ENCODE peak calls at places on chromosomes 3 and 15, in six cellular contexts. Y is stomach; O is endothelial cell of umbilical vein; M is lower lobe of right lung; W is naive thymus-derived CD4-positive, alpha-beta T cell; I is hepatocyte. E is an unnamed sample. For H3K4me1, H3K9me3 and H3K36me3, the result is how much of the 10 kb centered on the place peaks cover.

GRCh38 chr3:127226946-127227842 is 34.3 kb downstream of the PRR23E start:
- DNase-seq in Y (no peak), O (no peak), M (no peak), W (no peak), I (peak), E (no peak)

GRCh38 chr3:195774917-195775316 is 36.8 kb downstream of the MUC4 start:
- DNase-seq in Y (no peak), O (peak), M (peak), W (no peak), I (peak), E (peak)

GRCh38 chr15:31571676-31572075 is 245.0 kb downstream of the KLF13 start:
- DNase-seq in Y (no peak), O (no peak), M (no peak), W (no peak), I (no peak), E (no peak)

GRCh38 chr3:98986073-98986472 is 84.6 kb upstream of the DCBLD2 start:
- DNase-seq in Y (no peak), O (peak), M (no peak), W (no peak), I (peak), E (no peak)

GRCh38 chr3:124700880-124701684 is 29.2 kb upstream of the UMPS start:
- DNase-seq in Y (no peak), O (no peak), M (no peak), W (no peak), I (peak), E (no peak)

GRCh38 chr3:17645074-17645698 is 97.2 kb downstream of the TBC1D5 start:
- DNase-seq in Y (no peak), O (peak), M (no peak), W (no peak), I (peak), E (no peak)

GRCh38 chr3:42119558-42120355 is 28.6 kb downstream of the TRAK1 start:
- DNase-seq in Y (no peak), O (peak), M (no peak), W (no peak), I (no peak), E (no peak)

GRCh38 chr15:63474810-63475316 is 29.5 kb upstream of the USP3 start:
- DNase-seq in Y (peak), O (no peak), M (peak), W (no peak), I (no peak), E (no peak)

GRCh38 chr3:182241777-182242556 is 530.2 kb downstream of the SOX2 start:
- DNase-seq in Y (no peak), O (peak), M (no peak), W (no peak), I (peak), E (no peak)

GRCh38 chr3:56254835-56255234 is 213.4 kb downstream of the ERC2 start:
- DNase-seq in Y (no peak), O (no peak), M (no peak), W (no peak), I (no peak), E (no peak)

GRCh38 chr3:29697989-29698388 is 417.1 kb downstream of the RBMS3 start:
- DNase-seq in Y (no peak), O (no peak), M (no peak), W (no peak), I (no peak), E (no peak)

GRCh38 chr15:100572362-100572983 is 29.5 kb downstream of the LINS1 start:
- DNase-seq in Y (no peak), O (peak), M (no peak), W (no peak), I (peak), E (no peak)

GRCh38 chr3:154584041-154584440 is 154.1 kb upstream of the GPR149 start:
- DNase-seq in Y (no peak), O (no peak), M (no peak), W (no peak), I (no peak), E (no peak)

GRCh38 chr3:185270262-185270955 is 16.6 kb upstream of the EHHADH start:
- DNase-seq in Y (no peak), O (peak), M (no peak), W (no peak), I (peak), E (no peak)

GRCh38 chr3:12992629-12993021 is 80.6 kb downstream of the IQSEC1 start:
- DNase-seq in Y (no peak), O (no peak), M (no peak), W (no peak), I (peak), E (no peak)
- H3K4me1 ChIP-seq in Y (under half), O (under half), M (under half), W (under half), I (under half), E (under half)

GRCh38 chr15:27869697-27870281 is 229.3 kb downstream of the OCA2 start:
- DNase-seq in Y (no peak), O (no peak), M (no peak), W (no peak), I (no peak), E (no peak)
- H3K9me3 ChIP-seq in Y (under half), O (under half), M (under half), W (under half), I (under half), E (under half)

DNA sequence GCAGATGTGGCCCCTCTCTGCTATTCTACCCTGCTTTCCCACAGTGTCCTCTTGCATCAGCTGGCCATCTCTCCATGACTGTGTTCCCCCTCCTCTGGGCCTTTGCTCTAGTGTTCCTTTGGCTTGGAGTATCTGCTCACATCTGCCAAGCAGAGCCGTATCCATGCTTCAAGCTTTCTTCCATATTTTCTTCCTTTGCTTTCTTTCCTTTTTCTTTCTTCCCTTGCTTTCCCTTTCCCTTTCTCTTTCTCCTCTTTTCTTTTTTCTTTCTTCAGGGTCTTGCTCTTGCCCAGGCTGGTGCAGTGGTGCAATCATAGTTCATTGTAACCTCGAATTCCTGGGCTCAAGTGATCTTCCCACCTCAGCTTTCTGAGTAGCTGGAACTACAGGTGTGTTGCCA is 12.6 kb downstream of the KLHL18 start:
- DNase-seq in Y (no peak), O (no peak), M (no peak), W (no peak), I (no peak), E (no peak)
- H3K36me3 ChIP-seq in Y (under half), O (under half), M (under half), W (under half), I (under half), E (under half)

GRCh38 chr3:140955645-140956044 is 14.0 kb downstream of the SLC25A36 start:
- DNase-seq in Y (no peak), O (no peak), M (no peak), W (no peak), I (no peak), E (no peak)
- H3K4me1 ChIP-seq in Y (half or more), O (under half), M (under half), W (under half), I (under half), E (under half)

GRCh38 chr3:46031269-46031668 is 4.0 kb upstream of the XCR1 start:
- DNase-seq in Y (no peak), O (no peak), M (no peak), W (no peak), I (no peak), E (no peak)

GRCh38 chr3:46031747-46032146 is 4.5 kb upstream of the XCR1 start:
- DNase-seq in Y (no peak), O (no peak), M (no peak), W (no peak), I (no peak), E (no peak)

GRCh38 chr3:46029953-46030543 is 2.8 kb upstream of the XCR1 start:
- DNase-seq in Y (no peak), O (no peak), M (no peak), W (no peak), I (no peak), E (no peak)

GRCh38 chr3:46027736-46028397 is 584 bp upstream of the XCR1 start:
- DNase-seq in Y (no peak), O (no peak), M (no peak), W (no peak), I (peak), E (no peak)

GRCh38 chr3:46030626-46031025 is 3.3 kb upstream of the XCR1 start:
- DNase-seq in Y (no peak), O (no peak), M (no peak), W (no peak), I (no peak), E (no peak)
- H3K9me3 ChIP-seq in Y (under half), O (under half), M (under half), W (under half), I (under half), E (under half)

GRCh38 chr3:119222400-119222799 is 18.3 kb downstream of the B4GALT4 start:
- DNase-seq in Y (no peak), O (no peak), M (no peak), W (no peak), I (no peak), E (no peak)

GRCh38 chr3:119220970-119221667 is 19.6 kb downstream of the B4GALT4 start:
- DNase-seq in Y (no peak), O (no peak), M (no peak), W (no peak), I (no peak), E (no peak)

GRCh38 chr3:119220198-119220597 is 20.5 kb downstream of the B4GALT4 start:
- DNase-seq in Y (no peak), O (no peak), M (no peak), W (no peak), I (no peak), E (no peak)

GRCh38 chr3:119221779-119222320 is 18.8 kb downstream of the B4GALT4 start:
- DNase-seq in Y (no peak), O (no peak), M (no peak), W (no peak), I (no peak), E (no peak)

GRCh38 chr3:119223511-119223910 is 17.2 kb downstream of the B4GALT4 start:
- DNase-seq in Y (no peak), O (no peak), M (no peak), W (no peak), I (no peak), E (no peak)
- H3K36me3 ChIP-seq in Y (half or more), O (under half), M (half or more), W (half or more), I (under half), E (under half)

GRCh38 chr3:31958721-31959152 is 22.3 kb downstream of the OSBPL10 start:
- DNase-seq in Y (no peak), O (no peak), M (no peak), W (no peak), I (peak), E (no peak)

GRCh38 chr3:31962801-31963205 is 18.3 kb downstream of the OSBPL10 start:
- DNase-seq in Y (no peak), O (peak), M (no peak), W (no peak), I (no peak), E (no peak)

GRCh38 chr3:31959951-31960792 is 20.9 kb downstream of the OSBPL10 start:
- DNase-seq in Y (no peak), O (no peak), M (no peak), W (no peak), I (no peak), E (no peak)

GRCh38 chr3:31957106-31957505 is 24.0 kb downstream of the OSBPL10 start:
- DNase-seq in Y (no peak), O (no peak), M (no peak), W (no peak), I (no peak), E (no peak)

DNA sequence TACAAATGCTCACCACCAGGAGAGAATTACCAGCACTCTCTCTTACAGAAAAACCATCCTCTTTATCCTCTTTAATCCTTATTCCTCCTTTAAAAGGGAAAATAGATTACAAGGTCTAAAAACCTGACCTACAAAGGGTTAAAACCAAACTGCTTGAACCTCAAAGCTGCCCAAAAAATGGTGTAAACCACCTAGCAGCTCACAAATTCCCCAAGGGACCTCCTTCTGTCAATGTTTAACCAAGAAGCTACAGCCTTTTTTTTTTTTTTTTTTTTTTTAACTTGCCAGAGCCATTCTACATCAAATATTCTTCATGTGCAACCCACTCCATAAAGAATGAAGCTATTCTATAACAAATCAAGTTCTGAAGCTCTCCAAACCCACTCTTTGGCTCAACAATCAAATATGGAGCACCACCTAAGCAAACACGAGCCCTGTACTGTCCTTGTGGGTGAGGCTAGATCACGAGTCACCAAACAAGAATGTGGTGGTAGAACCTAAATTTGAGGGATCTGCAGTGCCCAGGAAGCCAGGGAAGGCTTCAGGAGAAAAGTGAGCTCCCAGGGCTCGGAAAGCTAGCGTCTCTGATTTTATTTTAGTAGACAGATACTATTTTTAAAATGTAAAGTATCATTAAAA is 20.1 kb downstream of the OSBPL10 start:
- DNase-seq in Y (no peak), O (no peak), M (no peak), W (no peak), I (no peak), E (no peak)
- H3K4me1 ChIP-seq in Y (under half), O (under half), M (under half), W (under half), I (under half), E (under half)

GRCh38 chr3:13706886-13707285 is 158.0 kb downstream of the FBLN2 start:
- DNase-seq in Y (no peak), O (no peak), M (no peak), W (no peak), I (no peak), E (peak)
- H3K9me3 ChIP-seq in Y (under half), O (under half), M (under half), W (under half), I (under half), E (under half)

GRCh38 chr15:73710321-73710720 is 26.1 kb downstream of the CD276 start:
- DNase-seq in Y (no peak), O (no peak), M (no peak), W (no peak), I (no peak), E (no peak)

GRCh38 chr15:73708691-73709090 is 24.5 kb downstream of the CD276 start:
- DNase-seq in Y (no peak), O (no peak), M (no peak), W (no peak), I (no peak), E (no peak)

GRCh38 chr15:73711526-73711925 is 27.3 kb downstream of the CD276 start:
- DNase-seq in Y (no peak), O (no peak), M (no peak), W (no peak), I (no peak), E (no peak)

GRCh38 chr15:73709241-73709640 is 25.1 kb downstream of the CD276 start:
- DNase-seq in Y (no peak), O (no peak), M (no peak), W (no peak), I (no peak), E (no peak)

DNA sequence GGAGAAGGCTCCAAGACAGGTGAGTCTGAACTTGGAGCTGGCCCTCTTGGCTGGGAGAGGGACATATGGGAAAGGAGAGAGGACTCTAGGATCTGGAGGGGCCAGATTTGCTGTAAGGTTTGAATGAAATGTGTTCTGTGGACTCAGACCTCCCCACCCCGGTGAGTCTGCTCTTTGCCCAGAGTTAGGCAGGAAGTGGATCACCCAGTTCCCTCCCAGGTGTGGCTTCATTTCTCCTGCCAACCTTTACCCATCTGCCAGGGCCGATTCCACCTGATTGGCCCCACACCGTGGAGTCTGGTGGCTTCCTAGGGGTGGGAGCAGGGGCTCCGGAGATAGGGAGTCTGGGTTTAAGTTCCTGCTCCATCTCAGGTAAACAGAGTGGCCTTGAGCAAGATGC is 25.5 kb downstream of the CD276 start:
- DNase-seq in Y (no peak), O (no peak), M (no peak), W (no peak), I (no peak), E (no peak)
- H3K36me3 ChIP-seq in Y (half or more), O (under half), M (half or more), W (under half), I (under half), E (under half)

GRCh38 chr3:72082776-72083477 is 298.0 kb upstream of the PROK2 start:
- DNase-seq in Y (no peak), O (no peak), M (no peak), W (no peak), I (no peak), E (no peak)
- H3K4me1 ChIP-seq in Y (under half), O (under half), M (under half), W (under half), I (under half), E (under half)